ENCODE peak calls at places on chromosomes 5 and 9, in six cellular contexts. Q is CD8-positive, alpha-beta T cell; I is AG09309; T is heart right ventricle; J is iris pigment epithelial cell; M is HCEC 1CT. O is an unnamed sample.
A peak's percentile ranks its signal among the peaks of the same experiment; 100 is the strongest.

GRCh38 chr5:146903789-146904188 is 25.2 kb upstream of the PPP2R2B start:
- DNase-seq in T (no peak), M (no peak), J (no peak), I (no peak), Q (no peak), O (no peak)

GRCh38 chr5:147740864-147741263 is 41.7 kb downstream of the JAKMIP2 start:
- DNase-seq in I (no peak), T (no peak), M (no peak), Q (no peak), J (no peak), O (no peak)

GRCh38 chr5:174935854-174936474 is 211.6 kb downstream of the MSX2 start:
- DNase-seq in M (peak; percentile 16), J (peak; percentile 21), Q (peak; percentile 56), I (no peak), T (peak; percentile 39), O (no peak)

GRCh38 chr9:6764570-6765334 is 7.0 kb downstream of the KDM4C start:
- DNase-seq in M (peak; percentile 3), I (no peak), Q (no peak), J (no peak), T (no peak), O (no peak)

GRCh38 chr5:52776116-52776515 is 11.6 kb upstream of the ITGA1 start:
- DNase-seq in I (no peak), J (no peak), T (no peak), M (no peak), Q (peak; percentile 65), O (no peak)

GRCh38 chr5:92907914-92908606 is 673.0 kb downstream of the NR2F1-AS1 start:
- DNase-seq in T (no peak), Q (no peak), I (peak; percentile 34), J (peak; percentile 82), M (peak; percentile 89), O (no peak)

GRCh38 chr5:17336054-17336453 is 118.6 kb downstream of the BASP1 start:
- DNase-seq in J (no peak), M (no peak), Q (no peak), I (no peak), T (no peak), O (no peak)

GRCh38 chr9:4297151-4297794 is 2.6 kb downstream of the GLIS3 start:
- DNase-seq in M (peak; percentile 94), I (no peak), J (peak; percentile 95), Q (peak; percentile 68), T (peak; percentile 74), O (peak; percentile 89)

GRCh38 chr5:89230178-89230577 is 347.2 kb upstream of the MEF2C start:
- DNase-seq in J (no peak), Q (no peak), I (no peak), M (no peak), T (no peak), O (no peak)

GRCh38 chr9:27460225-27461023 is 63.7 kb upstream of the IFNK start:
- DNase-seq in I (no peak), J (peak; percentile 23), M (no peak), T (peak; percentile 12), Q (no peak), O (peak; percentile 58)

GRCh38 chr9:131478421-131478868 is 24.3 kb upstream of the POMT1 start:
- DNase-seq in Q (peak; percentile 76), I (no peak), J (peak; percentile 18), M (no peak), T (peak; percentile 38), O (no peak)

GRCh38 chr5:72295539-72295938 is 24.5 kb downstream of the MRPS27 start:
- DNase-seq in Q (no peak), T (no peak), M (no peak), I (no peak), J (no peak), O (no peak)

GRCh38 chr9:36912620-36913019 is 121.4 kb downstream of the PAX5 start:
- DNase-seq in J (no peak), T (no peak), M (no peak), I (no peak), Q (no peak), O (no peak)

GRCh38 chr5:176994460-176995121 is 12.0 kb downstream of the UIMC1 start:
- DNase-seq in I (no peak), Q (no peak), M (peak; percentile 61), J (peak; percentile 90), T (peak; percentile 25), O (peak; percentile 94)

GRCh38 chr5:151005975-151006576 is 14.3 kb upstream of the GPX3 start:
- DNase-seq in I (peak; percentile 38), M (peak; percentile 47), J (no peak), Q (no peak), T (peak; percentile 63), O (no peak)

GRCh38 chr5:177264178-177264577 is 39.3 kb downstream of the RAB24 start:
- DNase-seq in Q (no peak), J (no peak), I (no peak), T (no peak), M (no peak), O (no peak)